ENCODE peak calls at places on chromosomes 6 and 20, in four cellular contexts. P is CD8-positive, alpha-beta T cell; I is astrocyte of the hippocampus; W is NCI-H1417. F is an unnamed sample.

GRCh38 chr6:95318137-95318536 is 259.2 kb upstream of the MANEA start:
- DNase-seq in W (no peak), I (no peak), P (no peak), F (no peak)

GRCh38 chr6:131400054-131400781 is 172.8 kb upstream of the ARG1 start:
- DNase-seq in P (no peak), W (no peak), I (peak; percentile 58), F (no peak)

GRCh38 chr20:46820682-46821081 is 74.0 kb upstream of the EYA2 start:
- DNase-seq in W (no peak), I (no peak), P (no peak), F (no peak)

GRCh38 chr6:17057322-17057721 is 44.5 kb upstream of the STMND1 start:
- DNase-seq in P (no peak), I (no peak), W (no peak), F (no peak)

GRCh38 chr6:105363100-105363754 is 39.7 kb downstream of the PREP start:
- DNase-seq in I (peak; percentile 56), P (no peak), W (peak; percentile 22), F (no peak)

GRCh38 chr6:11368264-11368663 is 135.8 kb upstream of the NEDD9 start:
- DNase-seq in W (no peak), I (no peak), P (no peak), F (no peak)

GRCh38 chr6:136345145-136345544 is 55.5 kb upstream of the BCLAF1 start:
- DNase-seq in W (no peak), I (no peak), P (no peak), F (no peak)

GRCh38 chr6:3631862-3632261 is 119.7 kb downstream of the PXDC1 start:
- DNase-seq in W (no peak), P (no peak), I (no peak), F (no peak)

GRCh38 chr20:47784599-47785320 is 521 bp downstream of the SULF2 start:
- DNase-seq in W (no peak), P (no peak), I (peak; percentile 77), F (no peak)

GRCh38 chr6:35511183-35511941 is 1.3 kb downstream of the TULP1 start:
- DNase-seq in I (no peak), P (no peak), W (no peak), F (no peak)

GRCh38 chr6:138576303-138576702 is 77.0 kb upstream of the NHSL1 start:
- DNase-seq in I (no peak), P (no peak), W (no peak), F (no peak)

GRCh38 chr6:47478233-47479155 is 905 bp downstream of the CD2AP start:
- DNase-seq in W (peak; percentile 5), P (no peak), I (peak; percentile 45), F (peak; percentile 11)

GRCh38 chr6:87623248-87623647 is 33.3 kb downstream of the ORC3 start:
- DNase-seq in P (no peak), W (no peak), I (peak; percentile 45), F (no peak)

GRCh38 chr6:159833556-159833955 is 33.5 kb downstream of the PNLDC1 start:
- DNase-seq in I (no peak), P (no peak), W (no peak), F (no peak)

GRCh38 chr20:2814587-2815051 is at the start of gene C20orf141:
- DNase-seq in P (no peak), W (no peak), I (peak; percentile 91), F (peak; percentile 52)

GRCh38 chr6:68876792-68877493 is 241.9 kb downstream of the ADGRB3 start:
- DNase-seq in P (no peak), I (peak; percentile 27), W (peak; percentile 18), F (no peak)

GRCh38 chr6:82362868-82363267 is 749 bp upstream of the TPBG start:
- DNase-seq in W (no peak), P (no peak), I (peak; percentile 48), F (no peak)

GRCh38 chr20:39893013-39893685 is 795.9 kb downstream of the MAFB start:
- DNase-seq in I (peak; percentile 15), W (no peak), P (no peak), F (no peak)

F was measured in tibial nerve.